ENCODE peak calls at places on chromosomes 6 and 20, in ten cellular contexts. One of them, this sample, is unnamed.

GRCh38 chr6:45586216-45587171 is 208.8 kb upstream of the SUPT3H start:
- DNase-seq in NCI-H1092 treated with DMSO at 0.1 percent for 48 hours: no peak
- DNase-seq in HS-5: no peak
- DNase-seq in Peyer's patch: peak
- DNase-seq in B cell: peak
- DNase-seq in GM12865: peak
- DNase-seq in putamen: no peak
- DNase-seq in coronary artery: no peak
- DNase-seq in activated CD4-positive, alpha-beta T cell treated with anti-CD3 and anti-CD28 coated beads for 1 hour: peak
- DNase-seq in GM04504: no peak
- DNase-seq in this sample: peak

GRCh38 chr6:147434508-147434907 is 74.0 kb upstream of the SAMD5 start:
- DNase-seq in putamen: no peak
- DNase-seq in B cell: no peak
- DNase-seq in NCI-H1092 treated with DMSO at 0.1 percent for 48 hours: no peak
- DNase-seq in coronary artery: no peak
- DNase-seq in GM04504: no peak
- DNase-seq in activated CD4-positive, alpha-beta T cell treated with anti-CD3 and anti-CD28 coated beads for 1 hour: no peak
- DNase-seq in GM12865: no peak
- DNase-seq in HS-5: no peak
- DNase-seq in Peyer's patch: no peak
- DNase-seq in this sample: no peak

GRCh38 chr20:9503530-9504251 is 10.7 kb upstream of the LAMP5 start:
- DNase-seq in Peyer's patch: no peak
- DNase-seq in activated CD4-positive, alpha-beta T cell treated with anti-CD3 and anti-CD28 coated beads for 1 hour: no peak
- DNase-seq in B cell: no peak
- DNase-seq in NCI-H1092 treated with DMSO at 0.1 percent for 48 hours: no peak
- DNase-seq in GM04504: peak
- DNase-seq in GM12865: peak
- DNase-seq in HS-5: no peak
- DNase-seq in coronary artery: no peak
- DNase-seq in putamen: no peak
- DNase-seq in this sample: peak

GRCh38 chr6:9789201-9789600 is 625.7 kb downstream of the TFAP2A start:
- DNase-seq in Peyer's patch: no peak
- DNase-seq in GM12865: peak
- DNase-seq in NCI-H1092 treated with DMSO at 0.1 percent for 48 hours: no peak
- DNase-seq in activated CD4-positive, alpha-beta T cell treated with anti-CD3 and anti-CD28 coated beads for 1 hour: no peak
- DNase-seq in putamen: no peak
- DNase-seq in GM04504: no peak
- DNase-seq in coronary artery: no peak
- DNase-seq in HS-5: peak
- DNase-seq in B cell: no peak
- DNase-seq in this sample: no peak

GRCh38 chr6:152232494-152233151 is 404.5 kb downstream of the SYNE1 start:
- DNase-seq in GM04504: no peak
- DNase-seq in Peyer's patch: no peak
- DNase-seq in putamen: no peak
- DNase-seq in NCI-H1092 treated with DMSO at 0.1 percent for 48 hours: no peak
- DNase-seq in HS-5: no peak
- DNase-seq in GM12865: no peak
- DNase-seq in activated CD4-positive, alpha-beta T cell treated with anti-CD3 and anti-CD28 coated beads for 1 hour: no peak
- DNase-seq in coronary artery: no peak
- DNase-seq in B cell: no peak
- DNase-seq in this sample: no peak

GRCh38 chr20:41567615-41568014 is 50.6 kb downstream of the CHD6 start:
- DNase-seq in activated CD4-positive, alpha-beta T cell treated with anti-CD3 and anti-CD28 coated beads for 1 hour: no peak
- DNase-seq in GM12865: peak
- DNase-seq in GM04504: no peak
- DNase-seq in coronary artery: no peak
- DNase-seq in putamen: no peak
- DNase-seq in B cell: no peak
- DNase-seq in HS-5: no peak
- DNase-seq in Peyer's patch: no peak
- DNase-seq in NCI-H1092 treated with DMSO at 0.1 percent for 48 hours: no peak
- DNase-seq in this sample: no peak

GRCh38 chr6:116073765-116074450 is 13.2 kb upstream of the FRK start:
- DNase-seq in coronary artery: no peak
- DNase-seq in GM12865: no peak
- DNase-seq in Peyer's patch: no peak
- DNase-seq in putamen: no peak
- DNase-seq in HS-5: peak
- DNase-seq in GM04504: peak
- DNase-seq in activated CD4-positive, alpha-beta T cell treated with anti-CD3 and anti-CD28 coated beads for 1 hour: no peak
- DNase-seq in NCI-H1092 treated with DMSO at 0.1 percent for 48 hours: no peak
- DNase-seq in B cell: no peak
- DNase-seq in this sample: no peak

GRCh38 chr6:99905209-99906106 is 88.6 kb downstream of the MCHR2 start:
- DNase-seq in NCI-H1092 treated with DMSO at 0.1 percent for 48 hours: peak
- DNase-seq in Peyer's patch: no peak
- DNase-seq in GM04504: peak
- DNase-seq in HS-5: peak
- DNase-seq in GM12865: peak
- DNase-seq in B cell: peak
- DNase-seq in putamen: no peak
- DNase-seq in coronary artery: no peak
- DNase-seq in activated CD4-positive, alpha-beta T cell treated with anti-CD3 and anti-CD28 coated beads for 1 hour: no peak
- DNase-seq in this sample: peak

GRCh38 chr20:13739726-13740649 is 44.7 kb downstream of the ESF1 start:
- DNase-seq in putamen: no peak
- DNase-seq in GM04504: no peak
- DNase-seq in coronary artery: no peak
- DNase-seq in B cell: no peak
- DNase-seq in GM12865: no peak
- DNase-seq in HS-5: no peak
- DNase-seq in Peyer's patch: no peak
- DNase-seq in activated CD4-positive, alpha-beta T cell treated with anti-CD3 and anti-CD28 coated beads for 1 hour: no peak
- DNase-seq in NCI-H1092 treated with DMSO at 0.1 percent for 48 hours: no peak
- DNase-seq in this sample: no peak

GRCh38 chr20:25584905-25585704 is at the start of gene NINL:
- DNase-seq in GM04504: peak
- DNase-seq in NCI-H1092 treated with DMSO at 0.1 percent for 48 hours: peak
- DNase-seq in activated CD4-positive, alpha-beta T cell treated with anti-CD3 and anti-CD28 coated beads for 1 hour: peak
- DNase-seq in coronary artery: no peak
- DNase-seq in Peyer's patch: peak
- DNase-seq in HS-5: no peak
- DNase-seq in GM12865: no peak
- DNase-seq in B cell: peak
- DNase-seq in putamen: peak
- DNase-seq in this sample: peak

GRCh38 chr20:62363920-62364851 is 2.9 kb downstream of the LAMA5 start:
- DNase-seq in activated CD4-positive, alpha-beta T cell treated with anti-CD3 and anti-CD28 coated beads for 1 hour: no peak
- DNase-seq in GM12865: no peak
- DNase-seq in HS-5: no peak
- DNase-seq in GM04504: no peak
- DNase-seq in putamen: no peak
- DNase-seq in coronary artery: peak
- DNase-seq in Peyer's patch: no peak
- DNase-seq in B cell: no peak
- DNase-seq in NCI-H1092 treated with DMSO at 0.1 percent for 48 hours: no peak
- DNase-seq in this sample: no peak

GRCh38 chr6:27096834-27097511 is 150.5 kb upstream of the PRSS16 start:
- DNase-seq in HS-5: peak
- DNase-seq in B cell: peak
- DNase-seq in activated CD4-positive, alpha-beta T cell treated with anti-CD3 and anti-CD28 coated beads for 1 hour: no peak
- DNase-seq in Peyer's patch: peak
- DNase-seq in GM12865: peak
- DNase-seq in putamen: no peak
- DNase-seq in GM04504: peak
- DNase-seq in NCI-H1092 treated with DMSO at 0.1 percent for 48 hours: no peak
- DNase-seq in coronary artery: no peak
- DNase-seq in this sample: no peak

GRCh38 chr6:8705435-8706020 is 270.2 kb upstream of the SLC35B3 start:
- DNase-seq in NCI-H1092 treated with DMSO at 0.1 percent for 48 hours: no peak
- DNase-seq in GM12865: no peak
- DNase-seq in activated CD4-positive, alpha-beta T cell treated with anti-CD3 and anti-CD28 coated beads for 1 hour: no peak
- DNase-seq in Peyer's patch: no peak
- DNase-seq in B cell: no peak
- DNase-seq in coronary artery: no peak
- DNase-seq in putamen: no peak
- DNase-seq in GM04504: no peak
- DNase-seq in HS-5: no peak
- DNase-seq in this sample: no peak

GRCh38 chr6:89729818-89730217 is 89.8 kb downstream of the MDN1 start:
- DNase-seq in activated CD4-positive, alpha-beta T cell treated with anti-CD3 and anti-CD28 coated beads for 1 hour: no peak
- DNase-seq in putamen: no peak
- DNase-seq in GM04504: no peak
- DNase-seq in B cell: no peak
- DNase-seq in NCI-H1092 treated with DMSO at 0.1 percent for 48 hours: no peak
- DNase-seq in HS-5: no peak
- DNase-seq in GM12865: no peak
- DNase-seq in Peyer's patch: no peak
- DNase-seq in coronary artery: no peak
- DNase-seq in this sample: no peak

GRCh38 chr6:52285174-52286068 is 879 bp upstream of the MCM3 start:
- DNase-seq in activated CD4-positive, alpha-beta T cell treated with anti-CD3 and anti-CD28 coated beads for 1 hour: no peak
- DNase-seq in coronary artery: no peak
- DNase-seq in GM04504: no peak
- DNase-seq in putamen: no peak
- DNase-seq in GM12865: peak
- DNase-seq in B cell: no peak
- DNase-seq in NCI-H1092 treated with DMSO at 0.1 percent for 48 hours: peak
- DNase-seq in Peyer's patch: no peak
- DNase-seq in HS-5: no peak
- DNase-seq in this sample: no peak

GRCh38 chr6:71194730-71195129 is 93.9 kb upstream of the OGFRL1 start:
- DNase-seq in Peyer's patch: no peak
- DNase-seq in coronary artery: no peak
- DNase-seq in GM12865: no peak
- DNase-seq in putamen: no peak
- DNase-seq in GM04504: peak
- DNase-seq in HS-5: peak
- DNase-seq in activated CD4-positive, alpha-beta T cell treated with anti-CD3 and anti-CD28 coated beads for 1 hour: no peak
- DNase-seq in NCI-H1092 treated with DMSO at 0.1 percent for 48 hours: no peak
- DNase-seq in B cell: no peak
- DNase-seq in this sample: no peak

GRCh38 chr20:64051532-64052325 is 2.3 kb upstream of the SOX18 start:
- DNase-seq in NCI-H1092 treated with DMSO at 0.1 percent for 48 hours: no peak
- DNase-seq in activated CD4-positive, alpha-beta T cell treated with anti-CD3 and anti-CD28 coated beads for 1 hour: no peak
- DNase-seq in Peyer's patch: no peak
- DNase-seq in B cell: no peak
- DNase-seq in HS-5: no peak
- DNase-seq in GM04504: no peak
- DNase-seq in coronary artery: no peak
- DNase-seq in GM12865: no peak
- DNase-seq in putamen: no peak
- DNase-seq in this sample: no peak

GRCh38 chr6:81739230-81740195 is 13.0 kb downstream of the TENT5A start:
- DNase-seq in putamen: no peak
- DNase-seq in NCI-H1092 treated with DMSO at 0.1 percent for 48 hours: no peak
- DNase-seq in activated CD4-positive, alpha-beta T cell treated with anti-CD3 and anti-CD28 coated beads for 1 hour: no peak
- DNase-seq in HS-5: no peak
- DNase-seq in coronary artery: no peak
- DNase-seq in Peyer's patch: no peak
- DNase-seq in GM12865: no peak
- DNase-seq in GM04504: no peak
- DNase-seq in B cell: no peak
- DNase-seq in this sample: peak

GRCh38 chr6:1407499-1407990 is 18.2 kb downstream of the FOXF2 start:
- DNase-seq in B cell: no peak
- DNase-seq in GM12865: no peak
- DNase-seq in Peyer's patch: peak
- DNase-seq in HS-5: no peak
- DNase-seq in activated CD4-positive, alpha-beta T cell treated with anti-CD3 and anti-CD28 coated beads for 1 hour: no peak
- DNase-seq in coronary artery: no peak
- DNase-seq in putamen: no peak
- DNase-seq in NCI-H1092 treated with DMSO at 0.1 percent for 48 hours: no peak
- DNase-seq in GM04504: peak
- DNase-seq in this sample: no peak

GRCh38 chr20:57911512-57912226 is 201.9 kb upstream of the PMEPA1 start:
- DNase-seq in activated CD4-positive, alpha-beta T cell treated with anti-CD3 and anti-CD28 coated beads for 1 hour: no peak
- DNase-seq in GM12865: no peak
- DNase-seq in Peyer's patch: no peak
- DNase-seq in HS-5: no peak
- DNase-seq in putamen: no peak
- DNase-seq in coronary artery: no peak
- DNase-seq in B cell: no peak
- DNase-seq in GM04504: no peak
- DNase-seq in NCI-H1092 treated with DMSO at 0.1 percent for 48 hours: no peak
- DNase-seq in this sample: no peak

GRCh38 chr20:63056236-63057132 is 49.7 kb upstream of the BHLHE23 start:
- DNase-seq in HS-5: no peak
- DNase-seq in NCI-H1092 treated with DMSO at 0.1 percent for 48 hours: peak
- DNase-seq in coronary artery: peak
- DNase-seq in B cell: peak
- DNase-seq in GM12865: peak
- DNase-seq in GM04504: no peak
- DNase-seq in Peyer's patch: peak
- DNase-seq in putamen: no peak
- DNase-seq in activated CD4-positive, alpha-beta T cell treated with anti-CD3 and anti-CD28 coated beads for 1 hour: no peak
- DNase-seq in this sample: peak

GRCh38 chr6:13454286-13455221 is 32.8 kb downstream of the GFOD1 start:
- DNase-seq in coronary artery: no peak
- DNase-seq in GM04504: peak
- DNase-seq in NCI-H1092 treated with DMSO at 0.1 percent for 48 hours: no peak
- DNase-seq in B cell: peak
- DNase-seq in HS-5: no peak
- DNase-seq in putamen: peak
- DNase-seq in activated CD4-positive, alpha-beta T cell treated with anti-CD3 and anti-CD28 coated beads for 1 hour: peak
- DNase-seq in GM12865: peak
- DNase-seq in Peyer's patch: peak
- DNase-seq in this sample: no peak

GRCh38 chr20:58225490-58226200 is 2.8 kb downstream of the ANKRD60 start:
- DNase-seq in GM12865: no peak
- DNase-seq in Peyer's patch: no peak
- DNase-seq in HS-5: no peak
- DNase-seq in putamen: no peak
- DNase-seq in B cell: no peak
- DNase-seq in GM04504: no peak
- DNase-seq in activated CD4-positive, alpha-beta T cell treated with anti-CD3 and anti-CD28 coated beads for 1 hour: no peak
- DNase-seq in coronary artery: peak
- DNase-seq in NCI-H1092 treated with DMSO at 0.1 percent for 48 hours: no peak
- DNase-seq in this sample: no peak

This sample was measured in NCI-H1436.